ENCODE peak calls at places on chromosomes 13 and 19, in five cellular contexts. M is fibroblast of pulmonary artery; N is adipocyte; Y is lung; K is activated CD8-positive, alpha-beta T cell treated with anti-CD3 and anti-CD28 coated beads for 36 hours. W is an unnamed sample.

GRCh38 chr13:28408235-28408848 is 86.6 kb downstream of the FLT1 start:
- DNase-seq in N (no peak), M (peak; percentile 76), K (no peak), Y (no peak), W (peak; percentile 78)

GRCh38 chr13:65505941-65506340 is 1724.2 kb downstream of the PCDH9 start:
- DNase-seq in Y (no peak), N (no peak), M (no peak), K (no peak), W (no peak)

GRCh38 chr19:4976412-4977298 is 7.7 kb downstream of the KDM4B start:
- DNase-seq in M (peak; percentile 99), N (peak; percentile 62), K (no peak), Y (peak; percentile 80), W (peak; percentile 90)

GRCh38 chr13:96810104-96810503 is 184.2 kb downstream of the OXGR1 start:
- DNase-seq in M (no peak), N (no peak), K (no peak), Y (no peak), W (no peak)

GRCh38 chr19:38869160-38869835 is 8.8 kb downstream of the RINL start:
- DNase-seq in M (no peak), Y (no peak), N (no peak), K (peak; percentile 58), W (no peak)

GRCh38 chr19:7230826-7231225 is 63.4 kb downstream of the INSR start:
- DNase-seq in K (no peak), M (no peak), Y (no peak), N (no peak), W (peak; percentile 85)

GRCh38 chr13:73035660-73036059 is 23.1 kb upstream of the KLF5 start:
- DNase-seq in N (peak; percentile 50), M (no peak), K (no peak), Y (no peak), W (no peak)

GRCh38 chr19:40006273-40006691 is 9.4 kb downstream of the ZNF546 start:
- DNase-seq in Y (no peak), K (no peak), N (peak; percentile 29), M (peak; percentile 84), W (no peak)

GRCh38 chr13:98419786-98420559 is 156.9 kb downstream of the STK24 start:
- DNase-seq in M (no peak), Y (peak; percentile 54), N (no peak), K (no peak), W (no peak)

GRCh38 chr19:47036233-47036651 is 12.2 kb downstream of the TMEM160 start:
- DNase-seq in N (peak; percentile 62), K (peak; percentile 49), Y (no peak), M (no peak), W (no peak)

GRCh38 chr19:10553943-10554381 is 10.3 kb downstream of the ATG4D start:
- DNase-seq in N (no peak), M (no peak), Y (no peak), K (peak; percentile 92), W (no peak)

GRCh38 chr13:97275265-97275664 is 53.1 kb downstream of the MBNL2 start:
- DNase-seq in K (no peak), N (peak; percentile 90), Y (no peak), M (peak; percentile 91), W (no peak)

GRCh38 chr13:93233997-93234416 is 7.4 kb downstream of the GPC6 start:
- DNase-seq in Y (no peak), N (no peak), K (no peak), M (no peak), W (no peak)

GRCh38 chr13:39108746-39109145 is 70.5 kb downstream of the NHLRC3 start:
- DNase-seq in M (no peak), N (no peak), K (no peak), Y (no peak), W (no peak)

GRCh38 chr13:50267917-50268316 is 252.7 kb downstream of the KCNRG start:
- DNase-seq in K (no peak), N (no peak), M (no peak), Y (peak; percentile 38), W (no peak)

GRCh38 chr13:37656247-37656940 is 57.8 kb upstream of the POSTN start:
- DNase-seq in Y (no peak), N (peak; percentile 80), K (no peak), M (peak; percentile 95), W (no peak)

GRCh38 chr13:42047561-42048322 is 706 bp upstream of the DGKH start:
- DNase-seq in Y (no peak), N (peak; percentile 80), M (peak; percentile 74), K (peak; percentile 66), W (no peak)

GRCh38 chr13:61810065-61810464 is 394.4 kb upstream of the PCDH20 start:
- DNase-seq in N (no peak), K (no peak), M (no peak), Y (no peak), W (no peak)

GRCh38 chr13:51801631-51802099 is 2.3 kb downstream of the DHRS12 start:
- DNase-seq in M (no peak), K (no peak), Y (peak; percentile 76), N (no peak), W (peak; percentile 85)

GRCh38 chr13:49759503-49759902 is 33.0 kb downstream of the KPNA3 start:
- DNase-seq in K (peak; percentile 5), M (no peak), Y (no peak), N (no peak), W (no peak)

GRCh38 chr13:51861728-51862300 is at the start of gene CCDC70:
- DNase-seq in M (peak; percentile 31), N (no peak), K (peak; percentile 70), Y (no peak), W (no peak)

GRCh38 chr19:38455031-38455430 is 21.5 kb downstream of the RYR1 start:
- DNase-seq in N (peak; percentile 31), K (peak; percentile 13), M (peak; percentile 31), Y (no peak), W (no peak)

GRCh38 chr13:24458736-24459135 is 53.8 kb downstream of the PARP4 start:
- DNase-seq in Y (no peak), K (no peak), M (peak; percentile 33), N (no peak), W (no peak)

GRCh38 chr13:113397606-113398425 is 33.9 kb upstream of the GRTP1 start:
- DNase-seq in Y (no peak), N (no peak), M (no peak), K (no peak), W (peak; percentile 72)

GRCh38 chr13:75368167-75368566 is 113.8 kb downstream of the TBC1D4 start:
- DNase-seq in Y (no peak), M (peak; percentile 94), N (peak; percentile 94), K (peak; percentile 10), W (no peak)

GRCh38 chr19:14718522-14719113 is 28.8 kb downstream of the ZNF333 start:
- DNase-seq in N (no peak), K (no peak), Y (no peak), M (peak; percentile 2), W (no peak)

GRCh38 chr19:50546527-50547221 is 21.6 kb downstream of the LRRC4B start:
- DNase-seq in Y (no peak), N (no peak), K (no peak), M (no peak), W (no peak)

GRCh38 chr13:31179241-31179640 is 17.5 kb upstream of the HSPH1 start:
- DNase-seq in Y (no peak), K (no peak), N (no peak), M (no peak), W (no peak)

GRCh38 chr13:98279473-98280175 is 102.6 kb upstream of the RNF113B start:
- DNase-seq in Y (no peak), M (no peak), K (peak; percentile 11), N (no peak), W (no peak)

GRCh38 chr13:112688560-112689497 is 1.0 kb upstream of the ATP11A start:
- DNase-seq in K (peak; percentile 80), Y (peak; percentile 90), N (peak; percentile 23), M (peak; percentile 6), W (peak; percentile 86)

GRCh38 chr19:46416077-46416709 is 2.8 kb upstream of the CCDC8 start:
- DNase-seq in N (peak; percentile 96), K (peak; percentile 59), M (peak; percentile 91), Y (peak; percentile 78), W (peak; percentile 88)

GRCh38 chr13:75818181-75819110 is 182.3 kb downstream of the LMO7 start:
- DNase-seq in K (no peak), M (no peak), N (no peak), Y (no peak), W (no peak)

W was measured in cardiac septum.